ENCODE peak calls at places on chromosomes 6 and 20, in six cellular contexts. V, O, M, S, C and K are unnamed samples.

GRCh38 chr20:22579119-22579427 is 5.3 kb downstream of the FOXA2 start:
- DNase-seq in V (no peak), O (no peak), M (no peak), S (no peak), C (no peak), K (no peak)

GRCh38 chr6:34027445-34027936 is 118.4 kb downstream of the GRM4 start:
- DNase-seq in S (peak), M (no peak), C (peak), V (peak), O (peak), K (peak)

GRCh38 chr6:124066995-124067552 is 263.4 kb downstream of the NKAIN2 start:
- DNase-seq in S (no peak), M (no peak), V (no peak), C (no peak), O (no peak), K (no peak)

GRCh38 chr6:117414770-117415169 is 11.0 kb downstream of the ROS1 start:
- DNase-seq in S (no peak), C (no peak), O (no peak), M (no peak), V (no peak), K (no peak)

GRCh38 chr6:81589465-81590313 is 162.8 kb downstream of the TENT5A start:
- DNase-seq in M (no peak), C (no peak), V (no peak), O (no peak), S (no peak), K (no peak)

GRCh38 chr6:112781236-112781635 is 434.1 kb downstream of the RFPL4B start:
- DNase-seq in M (no peak), S (no peak), C (no peak), O (no peak), V (no peak), K (no peak)

GRCh38 chr20:25317351-25318075 is 69.6 kb downstream of the PYGB start:
- DNase-seq in V (no peak), O (no peak), S (no peak), M (no peak), C (no peak), K (no peak)

GRCh38 chr20:43844778-43845614 is 69.7 kb upstream of the TOX2 start:
- DNase-seq in O (no peak), S (no peak), C (peak), M (no peak), V (no peak), K (peak)

GRCh38 chr20:61924211-61924857 is 141.3 kb downstream of the TAF4 start:
- DNase-seq in C (no peak), M (no peak), V (no peak), S (no peak), O (no peak), K (no peak)

GRCh38 chr6:118739976-118740771 is 88.8 kb upstream of the CEP85L start:
- DNase-seq in C (no peak), S (no peak), O (no peak), V (no peak), M (no peak), K (no peak)

GRCh38 chr6:16059496-16059895 is 69.4 kb upstream of the MYLIP start:
- DNase-seq in C (no peak), V (no peak), S (no peak), O (no peak), M (no peak), K (no peak)

GRCh38 chr6:147226877-147227276 is 22.7 kb downstream of the STXBP5 start:
- DNase-seq in S (no peak), C (no peak), M (no peak), O (no peak), V (no peak), K (no peak)

GRCh38 chr6:137745321-137745720 is 121.7 kb upstream of the TNFAIP3 start:
- DNase-seq in O (no peak), C (no peak), V (no peak), S (no peak), M (no peak), K (no peak)

GRCh38 chr6:72382602-72383529 is 239.0 kb upstream of the KCNQ5 start:
- DNase-seq in C (no peak), M (peak), V (no peak), O (no peak), S (no peak), K (peak)

GRCh38 chr6:3213334-3213695 is 14.1 kb downstream of the TUBB2B start:
- DNase-seq in S (no peak), C (no peak), V (no peak), O (no peak), M (no peak), K (no peak)